ENCODE peak calls at places on chromosomes 16 and 17, in eight cellular contexts. One of them, this sample, is unnamed.

GRCh38 chr16:58332997-58333700 is 38.3 kb upstream of the PRSS54 start:
- DNase-seq in NCI-H2107: no peak
- DNase-seq in kidney tubule cell: no peak
- DNase-seq in mucosa of descending colon: no peak
- DNase-seq in naive thymus-derived CD8-positive, alpha-beta T cell: no peak
- DNase-seq in Daoy: no peak
- DNase-seq in mammary epithelial cell: no peak
- DNase-seq in AG04449: no peak
- DNase-seq in this sample: no peak

GRCh38 chr17:75720656-75721462 is at the start of gene ITGB4:
- DNase-seq in kidney tubule cell: peak
- DNase-seq in mucosa of descending colon: peak
- DNase-seq in NCI-H2107: no peak
- DNase-seq in mammary epithelial cell: peak
- DNase-seq in naive thymus-derived CD8-positive, alpha-beta T cell: peak
- DNase-seq in AG04449: no peak
- DNase-seq in Daoy: peak
- DNase-seq in this sample: peak

GRCh38 chr16:9906218-9906617 is 276.0 kb downstream of the GRIN2A start:
- DNase-seq in AG04449: no peak
- DNase-seq in NCI-H2107: no peak
- DNase-seq in naive thymus-derived CD8-positive, alpha-beta T cell: no peak
- DNase-seq in mucosa of descending colon: no peak
- DNase-seq in Daoy: peak
- DNase-seq in kidney tubule cell: no peak
- DNase-seq in mammary epithelial cell: no peak
- DNase-seq in this sample: no peak

GRCh38 chr16:2236362-2237075 is at the start of gene DNASE1L2:
- DNase-seq in mucosa of descending colon: no peak
- DNase-seq in Daoy: no peak
- DNase-seq in mammary epithelial cell: no peak
- DNase-seq in NCI-H2107: no peak
- DNase-seq in AG04449: no peak
- DNase-seq in naive thymus-derived CD8-positive, alpha-beta T cell: no peak
- DNase-seq in kidney tubule cell: no peak
- DNase-seq in this sample: peak

GRCh38 chr17:8120520-8121443 is 2.5 kb upstream of the ALOXE3 start:
- DNase-seq in kidney tubule cell: peak
- DNase-seq in NCI-H2107: no peak
- DNase-seq in AG04449: no peak
- DNase-seq in Daoy: peak
- DNase-seq in mucosa of descending colon: peak
- DNase-seq in naive thymus-derived CD8-positive, alpha-beta T cell: peak
- DNase-seq in mammary epithelial cell: peak
- DNase-seq in this sample: peak

GRCh38 chr16:3542153-3542550 is 35.1 kb downstream of the NLRC3 start:
- DNase-seq in mammary epithelial cell: no peak
- DNase-seq in AG04449: no peak
- DNase-seq in kidney tubule cell: no peak
- DNase-seq in naive thymus-derived CD8-positive, alpha-beta T cell: no peak
- DNase-seq in NCI-H2107: peak
- DNase-seq in Daoy: no peak
- DNase-seq in mucosa of descending colon: no peak
- DNase-seq in this sample: no peak

GRCh38 chr17:17613708-17614114 is 22.2 kb upstream of the PEMT start:
- DNase-seq in mucosa of descending colon: peak
- DNase-seq in mammary epithelial cell: peak
- DNase-seq in NCI-H2107: peak
- DNase-seq in AG04449: no peak
- DNase-seq in Daoy: peak
- DNase-seq in naive thymus-derived CD8-positive, alpha-beta T cell: peak
- DNase-seq in kidney tubule cell: peak
- DNase-seq in this sample: peak

GRCh38 chr16:79601978-79602609 is 1.6 kb upstream of the MAF start:
- DNase-seq in Daoy: peak
- DNase-seq in AG04449: no peak
- DNase-seq in naive thymus-derived CD8-positive, alpha-beta T cell: peak
- DNase-seq in NCI-H2107: peak
- DNase-seq in kidney tubule cell: peak
- DNase-seq in mammary epithelial cell: peak
- DNase-seq in mucosa of descending colon: peak
- DNase-seq in this sample: peak

GRCh38 chr16:47848481-47849109 is 307.2 kb downstream of the ABCC12 start:
- DNase-seq in Daoy: no peak
- DNase-seq in mammary epithelial cell: peak
- DNase-seq in naive thymus-derived CD8-positive, alpha-beta T cell: no peak
- DNase-seq in NCI-H2107: no peak
- DNase-seq in AG04449: no peak
- DNase-seq in mucosa of descending colon: no peak
- DNase-seq in kidney tubule cell: peak
- DNase-seq in this sample: peak

GRCh38 chr16:27690604-27691003 is 140.7 kb downstream of the KATNIP start:
- DNase-seq in kidney tubule cell: peak
- DNase-seq in NCI-H2107: no peak
- DNase-seq in naive thymus-derived CD8-positive, alpha-beta T cell: no peak
- DNase-seq in Daoy: peak
- DNase-seq in mammary epithelial cell: no peak
- DNase-seq in mucosa of descending colon: peak
- DNase-seq in AG04449: no peak
- DNase-seq in this sample: peak

GRCh38 chr17:63344383-63344782 is 101.7 kb downstream of the CYB561 start:
- DNase-seq in AG04449: no peak
- DNase-seq in mammary epithelial cell: no peak
- DNase-seq in NCI-H2107: no peak
- DNase-seq in naive thymus-derived CD8-positive, alpha-beta T cell: no peak
- DNase-seq in Daoy: no peak
- DNase-seq in mucosa of descending colon: no peak
- DNase-seq in kidney tubule cell: no peak
- DNase-seq in this sample: no peak

GRCh38 chr16:79811541-79811940 is 211.0 kb upstream of the MAF start:
- DNase-seq in AG04449: no peak
- DNase-seq in Daoy: peak
- DNase-seq in NCI-H2107: no peak
- DNase-seq in naive thymus-derived CD8-positive, alpha-beta T cell: no peak
- DNase-seq in mucosa of descending colon: no peak
- DNase-seq in mammary epithelial cell: peak
- DNase-seq in kidney tubule cell: peak
- DNase-seq in this sample: peak

GRCh38 chr16:56423584-56424403 is 1.6 kb downstream of the AMFR start:
- DNase-seq in kidney tubule cell: peak
- DNase-seq in naive thymus-derived CD8-positive, alpha-beta T cell: peak
- DNase-seq in Daoy: no peak
- DNase-seq in mammary epithelial cell: no peak
- DNase-seq in AG04449: no peak
- DNase-seq in NCI-H2107: no peak
- DNase-seq in mucosa of descending colon: no peak
- DNase-seq in this sample: no peak

GRCh38 chr16:89890200-89890599 is 16.8 kb downstream of the TCF25 start:
- DNase-seq in mucosa of descending colon: no peak
- DNase-seq in AG04449: no peak
- DNase-seq in kidney tubule cell: no peak
- DNase-seq in mammary epithelial cell: peak
- DNase-seq in naive thymus-derived CD8-positive, alpha-beta T cell: no peak
- DNase-seq in NCI-H2107: no peak
- DNase-seq in Daoy: no peak
- DNase-seq in this sample: no peak

GRCh38 chr16:52546291-52546941 is 527 bp downstream of the TOX3 start:
- DNase-seq in NCI-H2107: no peak
- DNase-seq in kidney tubule cell: no peak
- DNase-seq in mucosa of descending colon: peak
- DNase-seq in naive thymus-derived CD8-positive, alpha-beta T cell: no peak
- DNase-seq in Daoy: no peak
- DNase-seq in mammary epithelial cell: no peak
- DNase-seq in AG04449: no peak
- DNase-seq in this sample: no peak

GRCh38 chr17:31391496-31391949 is at the start of gene RAB11FIP4:
- DNase-seq in naive thymus-derived CD8-positive, alpha-beta T cell: no peak
- DNase-seq in AG04449: no peak
- DNase-seq in NCI-H2107: no peak
- DNase-seq in kidney tubule cell: no peak
- DNase-seq in mucosa of descending colon: no peak
- DNase-seq in mammary epithelial cell: no peak
- DNase-seq in Daoy: no peak
- DNase-seq in this sample: no peak

GRCh38 chr16:4679854-4680636 is 13.3 kb upstream of the NUDT16L1 start:
- DNase-seq in NCI-H2107: no peak
- DNase-seq in naive thymus-derived CD8-positive, alpha-beta T cell: no peak
- DNase-seq in mucosa of descending colon: peak
- DNase-seq in AG04449: no peak
- DNase-seq in mammary epithelial cell: peak
- DNase-seq in kidney tubule cell: peak
- DNase-seq in Daoy: peak
- DNase-seq in this sample: peak

GRCh38 chr17:75875182-75875939 is 3.0 kb downstream of the TRIM47 start:
- DNase-seq in Daoy: no peak
- DNase-seq in NCI-H2107: no peak
- DNase-seq in mucosa of descending colon: peak
- DNase-seq in naive thymus-derived CD8-positive, alpha-beta T cell: no peak
- DNase-seq in AG04449: no peak
- DNase-seq in kidney tubule cell: no peak
- DNase-seq in mammary epithelial cell: no peak
- DNase-seq in this sample: no peak

GRCh38 chr17:35684046-35684802 is 47.2 kb upstream of the RASL10B start:
- DNase-seq in kidney tubule cell: peak
- DNase-seq in mammary epithelial cell: peak
- DNase-seq in Daoy: peak
- DNase-seq in AG04449: peak
- DNase-seq in NCI-H2107: no peak
- DNase-seq in mucosa of descending colon: no peak
- DNase-seq in naive thymus-derived CD8-positive, alpha-beta T cell: no peak
- DNase-seq in this sample: no peak

GRCh38 chr17:81090361-81091133 is 55.6 kb downstream of the BAIAP2 start:
- DNase-seq in NCI-H2107: no peak
- DNase-seq in Daoy: peak
- DNase-seq in kidney tubule cell: no peak
- DNase-seq in AG04449: no peak
- DNase-seq in mucosa of descending colon: peak
- DNase-seq in naive thymus-derived CD8-positive, alpha-beta T cell: peak
- DNase-seq in mammary epithelial cell: no peak
- DNase-seq in this sample: peak

GRCh38 chr17:65627892-65628622 is 66.6 kb upstream of the AXIN2 start:
- DNase-seq in kidney tubule cell: peak
- DNase-seq in mucosa of descending colon: peak
- DNase-seq in naive thymus-derived CD8-positive, alpha-beta T cell: no peak
- DNase-seq in AG04449: no peak
- DNase-seq in NCI-H2107: no peak
- DNase-seq in mammary epithelial cell: peak
- DNase-seq in Daoy: peak
- DNase-seq in this sample: peak

GRCh38 chr17:76394166-76394565 is 9.8 kb downstream of the SPHK1 start:
- DNase-seq in Daoy: no peak
- DNase-seq in naive thymus-derived CD8-positive, alpha-beta T cell: no peak
- DNase-seq in AG04449: no peak
- DNase-seq in mammary epithelial cell: peak
- DNase-seq in mucosa of descending colon: no peak
- DNase-seq in NCI-H2107: no peak
- DNase-seq in kidney tubule cell: peak
- DNase-seq in this sample: peak

GRCh38 chr17:65277576-65277975 is 140.4 kb downstream of the RGS9 start:
- DNase-seq in mucosa of descending colon: no peak
- DNase-seq in kidney tubule cell: no peak
- DNase-seq in AG04449: no peak
- DNase-seq in NCI-H2107: no peak
- DNase-seq in naive thymus-derived CD8-positive, alpha-beta T cell: no peak
- DNase-seq in mammary epithelial cell: no peak
- DNase-seq in Daoy: no peak
- DNase-seq in this sample: no peak

GRCh38 chr17:39722965-39723848 is 7.1 kb downstream of the MIEN1 start:
- DNase-seq in AG04449: no peak
- DNase-seq in Daoy: no peak
- DNase-seq in mammary epithelial cell: no peak
- DNase-seq in kidney tubule cell: no peak
- DNase-seq in NCI-H2107: no peak
- DNase-seq in naive thymus-derived CD8-positive, alpha-beta T cell: no peak
- DNase-seq in mucosa of descending colon: peak
- DNase-seq in this sample: no peak

GRCh38 chr17:35082073-35082657 is 18.7 kb upstream of the RFFL start:
- DNase-seq in NCI-H2107: peak
- DNase-seq in mammary epithelial cell: peak
- DNase-seq in naive thymus-derived CD8-positive, alpha-beta T cell: no peak
- DNase-seq in kidney tubule cell: peak
- DNase-seq in Daoy: peak
- DNase-seq in mucosa of descending colon: no peak
- DNase-seq in AG04449: peak
- DNase-seq in this sample: peak

GRCh38 chr16:47643610-47644009 is 182.5 kb downstream of the PHKB start:
- DNase-seq in AG04449: no peak
- DNase-seq in kidney tubule cell: no peak
- DNase-seq in NCI-H2107: no peak
- DNase-seq in naive thymus-derived CD8-positive, alpha-beta T cell: no peak
- DNase-seq in Daoy: no peak
- DNase-seq in mucosa of descending colon: no peak
- DNase-seq in mammary epithelial cell: no peak
- DNase-seq in this sample: no peak

GRCh38 chr16:86566966-86567700 is 504 bp downstream of the FOXC2 start:
- DNase-seq in kidney tubule cell: peak
- DNase-seq in mucosa of descending colon: no peak
- DNase-seq in Daoy: peak
- DNase-seq in naive thymus-derived CD8-positive, alpha-beta T cell: no peak
- DNase-seq in NCI-H2107: no peak
- DNase-seq in AG04449: no peak
- DNase-seq in mammary epithelial cell: peak
- DNase-seq in this sample: no peak

GRCh38 chr17:81931557-81932332 is 4.2 kb upstream of the MAFG start:
- DNase-seq in NCI-H2107: no peak
- DNase-seq in mucosa of descending colon: no peak
- DNase-seq in AG04449: no peak
- DNase-seq in Daoy: no peak
- DNase-seq in kidney tubule cell: no peak
- DNase-seq in naive thymus-derived CD8-positive, alpha-beta T cell: no peak
- DNase-seq in mammary epithelial cell: no peak
- DNase-seq in this sample: no peak

GRCh38 chr17:41835800-41836549 is at the start of gene NT5C3B:
- DNase-seq in Daoy: peak
- DNase-seq in kidney tubule cell: peak
- DNase-seq in mucosa of descending colon: peak
- DNase-seq in mammary epithelial cell: peak
- DNase-seq in naive thymus-derived CD8-positive, alpha-beta T cell: peak
- DNase-seq in NCI-H2107: no peak
- DNase-seq in AG04449: no peak
- DNase-seq in this sample: peak

GRCh38 chr17:77475012-77475976 is 334.5 kb downstream of the SEC14L1 start:
- DNase-seq in kidney tubule cell: peak
- DNase-seq in naive thymus-derived CD8-positive, alpha-beta T cell: peak
- DNase-seq in mammary epithelial cell: peak
- DNase-seq in Daoy: peak
- DNase-seq in mucosa of descending colon: no peak
- DNase-seq in AG04449: peak
- DNase-seq in NCI-H2107: peak
- DNase-seq in this sample: no peak

GRCh38 chr17:27293898-27294688 is at the start of gene WSB1:
- DNase-seq in Daoy: peak
- DNase-seq in kidney tubule cell: peak
- DNase-seq in AG04449: peak
- DNase-seq in mammary epithelial cell: peak
- DNase-seq in naive thymus-derived CD8-positive, alpha-beta T cell: peak
- DNase-seq in mucosa of descending colon: peak
- DNase-seq in NCI-H2107: peak
- DNase-seq in this sample: peak

GRCh38 chr17:59329558-59330313 is 1.7 kb upstream of the YPEL2 start:
- DNase-seq in NCI-H2107: no peak
- DNase-seq in mammary epithelial cell: peak
- DNase-seq in mucosa of descending colon: peak
- DNase-seq in kidney tubule cell: peak
- DNase-seq in naive thymus-derived CD8-positive, alpha-beta T cell: peak
- DNase-seq in AG04449: peak
- DNase-seq in Daoy: peak
- DNase-seq in this sample: peak

This sample was measured in RWPE1.